ENCODE peak calls at places on chromosomes 5 and 9, in four cellular contexts. V is A549, W is IMR-90, B is K562. C is an unnamed sample.

GRCh38 chr5:103060414-103060954 is 59.5 kb downstream of the GIN1 start:
- DNase-seq in W (no peak), B (no peak), V (no peak), C (no peak)

GRCh38 chr5:168802337-168802736 is 223.2 kb upstream of the PANK3 start:
- DNase-seq in V (no peak), B (no peak), W (no peak), C (no peak)

GRCh38 chr5:16437974-16438373 is 27.6 kb downstream of the ZNF622 start:
- DNase-seq in W (no peak), V (peak; percentile 27), B (no peak), C (no peak)

GRCh38 chr5:93585753-93586385 is 2.8 kb downstream of the NR2F1 start:
- DNase-seq in W (peak; percentile 45), B (no peak), V (no peak), C (no peak)

GRCh38 chr5:122313001-122313402 is 965 bp downstream of the SNCAIP start:
- DNase-seq in W (peak; percentile 54), V (no peak), B (no peak), C (no peak)

GRCh38 chr9:2093920-2094597 is 78.9 kb downstream of the SMARCA2 start:
- DNase-seq in B (no peak), W (peak; percentile 78), V (peak; percentile 17), C (no peak)

GRCh38 chr5:31854181-31854624 is 215.3 kb downstream of the PDZD2 start:
- DNase-seq in V (no peak), B (no peak), W (peak; percentile 26), C (no peak)

GRCh38 chr5:167899490-167899889 is 392.0 kb upstream of the WWC1 start:
- DNase-seq in B (no peak), W (peak; percentile 17), V (no peak), C (no peak)

GRCh38 chr5:57383093-57383861 is 99.3 kb downstream of the ACTBL2 start:
- DNase-seq in V (peak; percentile 85), W (peak; percentile 99), B (peak; percentile 68), C (no peak)

DNA sequence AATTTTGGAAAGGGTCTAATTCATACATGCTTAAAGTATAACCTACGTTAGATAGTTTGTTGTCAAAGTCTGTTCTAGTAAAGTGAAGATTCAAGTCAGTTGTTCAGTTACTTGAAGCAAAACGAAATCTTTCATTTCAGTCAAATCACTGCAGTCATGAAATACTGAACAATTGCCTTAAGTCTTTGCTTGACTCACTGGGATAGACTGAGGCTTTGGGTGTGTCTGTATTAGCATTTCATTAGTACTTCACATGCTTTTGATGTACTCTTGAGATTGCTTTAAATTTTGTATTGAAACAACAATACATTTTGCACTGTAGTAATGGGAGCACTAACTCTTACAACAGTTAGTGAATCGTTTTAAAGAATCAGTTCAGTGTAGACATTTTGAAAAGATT is 4.0 kb upstream of the CMYA5 start:
- DNase-seq in V (no peak), W (peak; percentile 21), B (no peak), C (no peak)
- TF ChIP-seq RAD21 in V (no peak), W (no peak), B (no peak), C (no peak)

GRCh38 chr5:1110260-1110929 is 1.5 kb downstream of the SLC12A7 start:
- DNase-seq in V (no peak), W (no peak), B (no peak), C (no peak)

GRCh38 chr5:1112596-1113331 is 901 bp upstream of the SLC12A7 start:
- DNase-seq in V (no peak), W (no peak), B (no peak), C (no peak)

GRCh38 chr5:1113332-1113690 is 1.4 kb upstream of the SLC12A7 start:
- DNase-seq in V (no peak), W (no peak), B (no peak), C (no peak)

GRCh38 chr5:1110930-1111726 is 735 bp downstream of the SLC12A7 start:
- DNase-seq in B (peak; percentile 71), V (peak; percentile 22), W (no peak), C (no peak)

DNA sequence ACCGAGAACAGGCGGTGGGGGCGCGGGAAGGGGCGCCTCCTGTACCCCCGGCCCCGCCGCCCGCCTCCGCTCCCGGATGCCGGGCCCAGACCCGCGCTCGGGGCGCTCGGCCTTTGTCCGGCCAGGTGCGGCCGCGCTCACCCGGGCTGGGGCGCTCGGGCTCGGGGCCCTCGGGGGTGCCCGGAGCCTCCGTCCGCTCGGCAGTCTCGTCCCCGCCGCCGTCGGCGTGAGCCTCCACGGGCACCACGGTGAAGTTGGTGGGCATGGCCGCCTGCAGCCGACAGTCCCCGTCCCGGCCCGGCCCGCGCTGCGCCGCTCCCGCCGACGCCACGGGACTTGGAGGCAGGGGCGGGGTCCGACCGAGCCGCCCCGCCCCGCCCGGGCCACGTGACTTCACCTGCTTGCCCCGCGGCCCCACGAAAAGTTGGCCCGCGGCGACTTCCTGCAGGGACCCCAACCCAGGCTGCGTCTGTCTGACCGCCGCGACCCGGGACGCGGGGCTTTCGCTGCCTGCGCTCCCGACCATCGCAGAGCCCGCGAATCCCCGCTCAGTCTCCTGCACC is at the start of gene SLC12A7:
- DNase-seq in W (no peak), B (peak; percentile 91), V (peak; percentile 38), C (no peak)
- TF ChIP-seq ELK1 in W (no peak), B (no peak), V (no peak), C (no peak)

DNA sequence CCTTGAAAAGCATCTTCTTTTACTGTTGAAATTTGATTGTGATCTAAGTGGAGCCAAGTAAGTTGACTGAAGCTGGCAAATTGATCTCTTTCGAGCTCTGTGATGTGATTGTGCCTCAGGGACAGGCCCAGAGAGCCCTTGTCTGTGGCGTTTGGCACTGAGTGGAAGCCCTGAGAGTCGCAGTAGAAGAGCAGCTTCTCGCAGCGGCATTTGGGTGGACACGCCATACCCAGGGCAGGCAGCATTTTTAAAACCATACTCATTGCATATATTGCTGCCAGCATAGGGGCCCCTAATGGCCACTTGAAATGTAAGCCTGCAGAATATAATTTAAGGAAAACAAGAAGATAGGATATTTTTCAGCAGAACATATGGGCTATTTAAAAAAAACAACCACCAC is 894 bp downstream of the LRRTM2 start:
- DNase-seq in B (no peak), W (peak; percentile 27), V (no peak), C (no peak)
- TF ChIP-seq RAD21 in B (no peak), W (no peak), V (no peak), C (no peak)

GRCh38 chr5:67301285-67301904 is 104.8 kb upstream of the CD180 start:
- DNase-seq in W (peak; percentile 82), V (no peak), B (no peak), C (no peak)
- TF ChIP-seq ELK1 in W (no peak), V (no peak), B (no peak), C (no peak)

GRCh38 chr5:75091597-75091996 is 39.2 kb upstream of the GCNT4 start:
- DNase-seq in B (no peak), W (no peak), V (no peak), C (no peak)

GRCh38 chr5:75089662-75090061 is 37.3 kb upstream of the GCNT4 start:
- DNase-seq in V (no peak), W (no peak), B (no peak), C (no peak)

DNA sequence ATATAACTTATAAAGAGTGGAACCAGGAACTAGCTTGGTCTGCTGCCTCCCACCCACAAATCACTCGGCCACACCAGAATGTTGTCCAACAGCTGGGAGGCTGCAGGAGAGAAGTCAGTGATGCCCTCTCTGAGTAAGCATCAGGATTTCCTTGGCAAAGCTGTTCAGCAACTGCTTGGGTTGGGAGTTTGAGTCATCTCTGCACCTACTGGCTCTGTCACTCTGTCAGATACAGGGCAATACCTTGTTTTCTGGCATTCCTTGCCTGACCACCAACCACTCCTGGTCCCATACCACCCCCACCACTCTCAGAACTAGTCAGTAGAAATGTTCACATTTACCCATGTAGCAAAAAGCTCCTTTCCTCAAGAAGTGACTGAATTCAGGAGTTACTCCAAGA is 36.8 kb upstream of the GCNT4 start:
- DNase-seq in B (no peak), W (no peak), V (no peak), C (no peak)
- TF ChIP-seq RAD21 in B (no peak), W (no peak), V (no peak), C (no peak)

C was measured in GM12878.